ENCODE peak calls at places on chromosome 11, in six cellular contexts. N is GM06990; I is Kasumi-1; M is NCI-H1105 treated with DMSO at 0.1 percent for 48 hours; F is RCC 7860; Q is activated CD4-positive, alpha-beta T cell treated with anti-CD3 and anti-CD28 coated beads for 1 hour. X is an unnamed sample.

GRCh38 chr11:86174101-86175046 is 70.2 kb upstream of the EED start:
- DNase-seq in F (peak), N (no peak), M (no peak), Q (no peak), I (no peak), X (peak)

GRCh38 chr11:122071680-122072321 is 44.2 kb downstream of the BLID start:
- DNase-seq in Q (no peak), N (no peak), F (no peak), I (no peak), M (no peak), X (no peak)

GRCh38 chr11:1570896-1571759 is 943 bp downstream of the DUSP8 start:
- DNase-seq in I (no peak), N (no peak), M (no peak), Q (peak), F (no peak), X (no peak)

GRCh38 chr11:124745835-124746620 is 6.0 kb downstream of the VSIG2 start:
- DNase-seq in M (peak), Q (no peak), N (no peak), I (peak), F (no peak), X (no peak)

GRCh38 chr11:18912883-18913282 is 26.3 kb downstream of the MRGPRX1 start:
- DNase-seq in M (no peak), Q (no peak), F (no peak), N (no peak), I (no peak), X (no peak)

GRCh38 chr11:71530602-71531001 is 3.5 kb downstream of the KRTAP5-7 start:
- DNase-seq in F (no peak), I (no peak), M (no peak), N (no peak), Q (no peak), X (no peak)

GRCh38 chr11:125263268-125263790 is 98.8 kb downstream of the PKNOX2 start:
- DNase-seq in Q (no peak), N (no peak), I (no peak), F (no peak), M (no peak), X (peak)

GRCh38 chr11:60797846-60798630 is 12.9 kb downstream of the MS4A10 start:
- DNase-seq in Q (no peak), F (no peak), I (no peak), M (no peak), N (no peak), X (no peak)

GRCh38 chr11:62061356-62062222 is 62.2 kb upstream of the INCENP start:
- DNase-seq in I (no peak), M (no peak), Q (no peak), F (no peak), N (no peak), X (no peak)

GRCh38 chr11:69000831-69001245 is 12.2 kb downstream of the MRGPRF start:
- DNase-seq in M (no peak), I (peak), N (no peak), F (peak), Q (no peak), X (peak)

GRCh38 chr11:117657801-117658200 is 139.2 kb downstream of the DSCAML1 start:
- DNase-seq in F (no peak), M (peak), N (no peak), Q (no peak), I (no peak), X (no peak)

GRCh38 chr11:30984442-30984816 is 385.1 kb downstream of the DCDC1 start:
- DNase-seq in I (no peak), N (no peak), F (no peak), M (no peak), Q (no peak), X (peak)

GRCh38 chr11:100830978-100831732 is 144.1 kb downstream of the ARHGAP42 start:
- DNase-seq in M (no peak), N (no peak), I (no peak), Q (no peak), F (peak), X (peak)

GRCh38 chr11:66335531-66336233 is 552 bp downstream of the RIN1 start:
- DNase-seq in M (no peak), F (peak), N (no peak), I (no peak), Q (no peak), X (peak)

GRCh38 chr11:112589132-112589531 is 328.5 kb upstream of the PLET1 start:
- DNase-seq in Q (no peak), M (no peak), I (no peak), F (no peak), N (no peak), X (no peak)

GRCh38 chr11:72411623-72412532 is 22.5 kb downstream of the CLPB start:
- DNase-seq in I (peak), F (no peak), N (peak), M (no peak), Q (no peak), X (no peak)

GRCh38 chr11:69127091-69127850 is 28.5 kb upstream of the SMIM38 start:
- DNase-seq in I (no peak), M (no peak), Q (no peak), F (no peak), N (no peak), X (peak)

GRCh38 chr11:75563978-75564552 is 2.0 kb downstream of the SERPINH1 start:
- DNase-seq in Q (no peak), N (no peak), F (peak), M (no peak), I (no peak), X (peak)

GRCh38 chr11:32893091-32893946 is 708 bp downstream of the QSER1 start:
- DNase-seq in N (peak), M (peak), Q (peak), I (peak), F (no peak), X (peak)

GRCh38 chr11:64078905-64079304 is 43.2 kb downstream of the FLRT1 start:
- DNase-seq in Q (no peak), F (no peak), M (no peak), I (no peak), N (no peak), X (no peak)

GRCh38 chr11:2513441-2513840 is 68.6 kb downstream of the KCNQ1 start:
- DNase-seq in F (no peak), Q (peak), I (no peak), M (no peak), N (no peak), X (no peak)

GRCh38 chr11:12831471-12832202 is 157.4 kb downstream of the TEAD1 start:
- DNase-seq in I (no peak), Q (no peak), F (no peak), N (no peak), M (peak), X (no peak)

GRCh38 chr11:13663631-13664071 is 4.8 kb upstream of the FAR1 start:
- DNase-seq in Q (no peak), M (no peak), I (no peak), N (no peak), F (peak), X (peak)

GRCh38 chr11:119572481-119573424 is 149.8 kb upstream of the THY1 start:
- DNase-seq in I (no peak), N (no peak), M (no peak), F (no peak), Q (no peak), X (no peak)

GRCh38 chr11:114275295-114275694 is 20.9 kb upstream of the NNMT start:
- DNase-seq in F (no peak), I (no peak), Q (no peak), N (no peak), M (no peak), X (no peak)

GRCh38 chr11:12137938-12138731 is 27.7 kb downstream of the MICAL2 start:
- DNase-seq in I (no peak), M (no peak), F (peak), Q (no peak), N (no peak), X (peak)

GRCh38 chr11:116126540-116126939 is 622.3 kb upstream of the CADM1 start:
- DNase-seq in Q (no peak), F (no peak), I (no peak), N (no peak), M (no peak), X (no peak)

GRCh38 chr11:75826463-75827220 is 11.6 kb downstream of the UVRAG start:
- DNase-seq in N (no peak), M (no peak), Q (no peak), F (no peak), I (no peak), X (peak)

GRCh38 chr11:60991457-60991856 is 20.0 kb downstream of the CD6 start:
- DNase-seq in N (no peak), Q (no peak), M (no peak), F (no peak), I (no peak), X (no peak)

GRCh38 chr11:58466293-58466692 is 24.3 kb upstream of the OR5B12 start:
- DNase-seq in M (no peak), N (no peak), I (no peak), Q (no peak), F (no peak), X (no peak)

GRCh38 chr11:636511-637332 is at the start of gene DRD4:
- DNase-seq in N (no peak), Q (no peak), I (no peak), M (no peak), F (no peak), X (peak)

GRCh38 chr11:31821235-31821764 is 10.2 kb upstream of the PAX6 start:
- DNase-seq in Q (no peak), N (no peak), I (no peak), F (no peak), M (no peak), X (no peak)

GRCh38 chr11:120471131-120471530 is 40.4 kb upstream of the GRIK4 start:
- DNase-seq in F (no peak), Q (no peak), I (no peak), N (no peak), M (no peak), X (peak)

GRCh38 chr11:36672815-36673450 is 74.9 kb upstream of the RAG2 start:
- DNase-seq in M (peak), F (peak), N (no peak), Q (no peak), I (peak), X (peak)

GRCh38 chr11:35856756-35857155 is 87.1 kb upstream of the LDLRAD3 start:
- DNase-seq in I (no peak), M (no peak), F (no peak), N (no peak), Q (no peak), X (no peak)

GRCh38 chr11:133834399-133835257 is 10.7 kb downstream of the SPATA19 start:
- DNase-seq in M (no peak), I (no peak), F (no peak), N (no peak), Q (no peak), X (no peak)

X was measured in fibroblast of the aortic adventitia.